ENCODE peak calls at places on chromosome 15, in ten cellular contexts. F is ACHN; V is NCI-H2171; G is testis; D is NCI-H2081; B is AG08396; M is naive thymus-derived CD8-positive, alpha-beta T cell; T is left ventricle myocardium inferior; H is EH; N is stomach. U is an unnamed sample.

GRCh38 chr15:73631915-73632669 is 1.1 kb downstream of the NPTN start:
- DNase-seq in V (no peak), H (peak), T (no peak), M (no peak), N (no peak), F (peak), B (peak), G (peak), D (peak), U (peak)

GRCh38 chr15:59685737-59686297 is 3.3 kb downstream of the BNIP2 start:
- DNase-seq in D (no peak), B (peak), N (no peak), F (no peak), G (no peak), H (peak), M (no peak), T (no peak), V (no peak), U (no peak)

GRCh38 chr15:65863106-65863505 is 6.2 kb upstream of the RAB11A start:
- DNase-seq in G (no peak), V (no peak), F (no peak), H (no peak), N (no peak), D (no peak), B (no peak), M (no peak), T (no peak), U (no peak)

GRCh38 chr15:29885183-29885582 is 62.9 kb upstream of the TJP1 start:
- DNase-seq in N (no peak), B (no peak), M (no peak), H (no peak), F (no peak), G (no peak), D (no peak), V (no peak), T (no peak), U (no peak)

GRCh38 chr15:88663216-88663615 is 24.4 kb downstream of the ISG20 start:
- DNase-seq in D (no peak), G (peak), B (no peak), M (no peak), T (no peak), H (peak), N (peak), F (no peak), V (no peak), U (no peak)

GRCh38 chr15:96324900-96325299 is 5.6 kb upstream of the NR2F2 start:
- DNase-seq in B (no peak), V (no peak), G (no peak), N (no peak), D (no peak), T (no peak), F (no peak), M (no peak), H (no peak), U (no peak)

GRCh38 chr15:64530472-64530871 is 70.1 kb downstream of the ZNF609 start:
- DNase-seq in B (no peak), T (no peak), M (no peak), F (no peak), H (no peak), N (no peak), D (no peak), G (no peak), V (no peak), U (no peak)

GRCh38 chr15:89781055-89781454 is 4.9 kb downstream of the MESP2 start:
- DNase-seq in N (no peak), H (no peak), M (no peak), V (no peak), T (no peak), D (no peak), G (no peak), F (no peak), B (no peak), U (no peak)

GRCh38 chr15:66147440-66147839 is 106.1 kb downstream of the MEGF11 start:
- DNase-seq in M (no peak), N (no peak), H (no peak), F (no peak), B (no peak), T (no peak), D (peak), G (no peak), V (no peak), U (no peak)

GRCh38 chr15:40386480-40386879 is 4.0 kb downstream of the KNSTRN start:
- DNase-seq in G (no peak), D (no peak), N (no peak), T (no peak), H (no peak), B (no peak), V (no peak), M (no peak), F (no peak), U (no peak)

GRCh38 chr15:90091156-90091931 is 10.9 kb downstream of the IDH2 start:
- DNase-seq in T (no peak), D (no peak), B (no peak), M (no peak), F (no peak), V (no peak), G (no peak), N (no peak), H (no peak), U (no peak)

GRCh38 chr15:67164401-67164791 is 90.1 kb downstream of the AAGAB start:
- DNase-seq in H (no peak), N (no peak), D (no peak), G (no peak), T (no peak), B (no peak), M (no peak), V (no peak), F (no peak), U (no peak)

U was measured in upper lobe of left lung.